ENCODE peak calls at places on chromosomes 6 and 20, in ten cellular contexts. X, J, G, Y, O, I, L, H, S and V are unnamed samples.

GRCh38 chr20:57663241-57663640 is 43.0 kb upstream of the ZBP1 start:
- DNase-seq in S (no peak), I (no peak), L (no peak), J (no peak), O (no peak), G (no peak), X (peak), H (no peak), Y (no peak), V (no peak)

GRCh38 chr20:4091332-4092135 is 76.2 kb upstream of the RNF24 start:
- DNase-seq in X (peak), G (peak), O (peak), L (no peak), Y (no peak), J (peak), I (peak), S (no peak), H (peak), V (no peak)

GRCh38 chr6:101401792-101402617 is 8.5 kb downstream of the GRIK2 start:
- DNase-seq in L (no peak), I (no peak), X (peak), S (no peak), O (no peak), G (no peak), Y (no peak), H (no peak), J (no peak), V (no peak)

GRCh38 chr20:6863798-6864201 is 96.3 kb downstream of the BMP2 start:
- DNase-seq in S (peak), G (no peak), I (no peak), H (no peak), O (no peak), J (no peak), Y (no peak), X (no peak), L (no peak), V (no peak)

GRCh38 chr6:31068738-31069340 is 43.5 kb downstream of the C6orf15 start:
- DNase-seq in J (peak), S (peak), I (peak), G (peak), O (peak), H (no peak), X (peak), Y (peak), L (peak), V (peak)

GRCh38 chr20:21607971-21608735 is 94.3 kb upstream of the NKX2-2 start:
- DNase-seq in Y (no peak), O (no peak), I (no peak), G (no peak), S (no peak), H (no peak), J (no peak), L (no peak), X (peak), V (no peak)

GRCh38 chr6:49326337-49326736 is 136.7 kb downstream of the MMUT start:
- DNase-seq in O (no peak), L (no peak), G (peak), S (peak), H (no peak), X (no peak), I (peak), J (peak), Y (no peak), V (no peak)

GRCh38 chr6:28953039-28953872 is 29.5 kb upstream of the TRIM27 start:
- DNase-seq in L (no peak), S (no peak), Y (no peak), G (peak), J (no peak), O (no peak), H (peak), X (peak), I (peak), V (peak)

GRCh38 chr6:140812636-140813035 is 1320.1 kb upstream of the GJE1 start:
- DNase-seq in G (peak), S (no peak), Y (no peak), I (peak), X (no peak), L (no peak), O (no peak), H (no peak), J (peak), V (no peak)

GRCh38 chr6:52993461-52993860 is 1.6 kb downstream of the GSTA4 start:
- DNase-seq in Y (no peak), G (no peak), O (no peak), H (no peak), L (no peak), I (peak), J (no peak), S (no peak), X (no peak), V (no peak)

GRCh38 chr6:4367643-4368042 is 232.3 kb upstream of the ECI2 start:
- DNase-seq in Y (no peak), O (no peak), J (no peak), I (no peak), G (no peak), S (no peak), H (no peak), L (no peak), X (no peak), V (no peak)

GRCh38 chr6:156719720-156720563 is 57.2 kb upstream of the ARID1B start:
- DNase-seq in L (peak), J (peak), X (peak), Y (no peak), S (peak), I (peak), H (no peak), G (peak), O (peak), V (peak)

GRCh38 chr6:151205971-151206600 is 33.7 kb upstream of the AKAP12 start:
- DNase-seq in H (no peak), O (no peak), X (no peak), G (no peak), J (no peak), L (no peak), Y (no peak), I (peak), S (no peak), V (no peak)

GRCh38 chr6:73657201-73657600 is 3.4 kb upstream of the SLC17A5 start:
- DNase-seq in O (no peak), G (no peak), X (no peak), L (no peak), Y (no peak), J (no peak), H (no peak), S (no peak), I (no peak), V (no peak)

GRCh38 chr6:148175511-148176188 is 167.0 kb upstream of the SASH1 start:
- DNase-seq in H (no peak), J (no peak), Y (no peak), G (peak), L (no peak), O (no peak), X (no peak), I (peak), S (no peak), V (no peak)

GRCh38 chr6:32181890-32182529 is 2.0 kb downstream of the AGER start:
- DNase-seq in J (no peak), H (no peak), G (no peak), O (no peak), S (no peak), Y (no peak), X (no peak), L (no peak), I (no peak), V (no peak)

GRCh38 chr6:122722746-122723145 is 56.8 kb upstream of the FABP7 start:
- DNase-seq in Y (no peak), H (no peak), J (peak), I (no peak), G (peak), L (no peak), O (no peak), S (no peak), X (no peak), V (no peak)

GRCh38 chr20:2652724-2653510 is 485 bp downstream of the NOP56 start:
- DNase-seq in X (peak), O (no peak), Y (no peak), S (no peak), I (no peak), L (no peak), J (no peak), H (no peak), G (peak), V (no peak)

GRCh38 chr6:111589366-111589765 is 16.3 kb downstream of the TRAF3IP2 start:
- DNase-seq in Y (no peak), I (peak), G (peak), H (no peak), O (peak), L (peak), J (peak), S (peak), X (no peak), V (no peak)

GRCh38 chr20:20603339-20603990 is 109.0 kb downstream of the RALGAPA2 start:
- DNase-seq in J (no peak), S (no peak), G (no peak), L (no peak), X (peak), Y (no peak), H (peak), O (peak), I (peak), V (peak)

GRCh38 chr20:38961530-38962043 is 557 bp upstream of the DHX35 start:
- DNase-seq in O (no peak), X (no peak), H (no peak), G (peak), L (no peak), I (no peak), Y (no peak), J (no peak), S (no peak), V (no peak)

GRCh38 chr6:25218346-25218745 is 60.8 kb upstream of the CARMIL1 start:
- DNase-seq in S (no peak), G (no peak), H (no peak), I (no peak), O (no peak), J (no peak), Y (no peak), L (no peak), X (peak), V (no peak)

GRCh38 chr6:31821301-31822037 is 6.1 kb upstream of the HSPA1B start:
- DNase-seq in I (peak), O (no peak), X (peak), L (no peak), Y (no peak), J (no peak), H (no peak), G (peak), S (no peak), V (peak)

GRCh38 chr6:104686550-104687155 is 173.1 kb downstream of the HACE1 start:
- DNase-seq in O (no peak), H (no peak), J (no peak), S (no peak), Y (no peak), L (no peak), I (no peak), X (no peak), G (no peak), V (no peak)

GRCh38 chr6:44010411-44011349 is 116.6 kb downstream of the MRPL14 start:
- DNase-seq in X (peak), G (peak), Y (no peak), I (peak), J (peak), S (peak), H (no peak), L (peak), O (no peak), V (no peak)

GRCh38 chr6:127963495-127963894 is 62.6 kb upstream of the THEMIS start:
- DNase-seq in G (no peak), L (no peak), X (no peak), H (no peak), Y (no peak), J (no peak), I (no peak), S (no peak), O (no peak), V (no peak)